ENCODE peak calls at places on chromosomes 6 and 20, in six cellular contexts. One of them, this sample, is unnamed.

GRCh38 chr20:17556842-17557674 is 12.8 kb upstream of the DSTN start:
- DNase-seq in brain microvascular endothelial cell: no peak
- DNase-seq in stimulated activated CD4-positive, alpha-beta T cell treated with anti-CD3 and anti-CD28 coated beads, Interleukin-4, amount 100 ng/mL, for 24 hours: no peak
- DNase-seq in activated CD4-positive, alpha-beta T cell treated with anti-CD3 and anti-CD28 coated beads, Interleukin-2, amount 50 U/mL, for 1 hour: no peak
- DNase-seq in mesendoderm: no peak
- DNase-seq in activated T-helper 1 cell treated with anti-CD3 and anti-CD28 coated beads, Interleukin-12 subunit alpha, Interleukin-12 subunit beta, Interleukin-2, Interleukin-4 antibody, amounts not matched to agents 30 ng/mL and 10 ng/mL and 1 ng/mL, durations not matched to agents 14 hours and 24 hours and 36 hours: no peak
- DNase-seq in this sample: no peak

GRCh38 chr6:150395388-150396009 is 26.7 kb downstream of the IYD start:
- DNase-seq in stimulated activated CD4-positive, alpha-beta T cell treated with anti-CD3 and anti-CD28 coated beads, Interleukin-4, amount 100 ng/mL, for 24 hours: peak
- DNase-seq in brain microvascular endothelial cell: peak
- DNase-seq in activated CD4-positive, alpha-beta T cell treated with anti-CD3 and anti-CD28 coated beads, Interleukin-2, amount 50 U/mL, for 1 hour: no peak
- DNase-seq in mesendoderm: peak
- DNase-seq in activated T-helper 1 cell treated with anti-CD3 and anti-CD28 coated beads, Interleukin-12 subunit alpha, Interleukin-12 subunit beta, Interleukin-2, Interleukin-4 antibody, amounts not matched to agents 30 ng/mL and 10 ng/mL and 1 ng/mL, durations not matched to agents 14 hours and 24 hours and 36 hours: peak
- DNase-seq in this sample: peak

GRCh38 chr20:21396045-21396893 is 1.1 kb downstream of the NKX2-4 start:
- DNase-seq in brain microvascular endothelial cell: no peak
- DNase-seq in activated T-helper 1 cell treated with anti-CD3 and anti-CD28 coated beads, Interleukin-12 subunit alpha, Interleukin-12 subunit beta, Interleukin-2, Interleukin-4 antibody, amounts not matched to agents 30 ng/mL and 10 ng/mL and 1 ng/mL, durations not matched to agents 14 hours and 24 hours and 36 hours: no peak
- DNase-seq in mesendoderm: peak
- DNase-seq in stimulated activated CD4-positive, alpha-beta T cell treated with anti-CD3 and anti-CD28 coated beads, Interleukin-4, amount 100 ng/mL, for 24 hours: no peak
- DNase-seq in activated CD4-positive, alpha-beta T cell treated with anti-CD3 and anti-CD28 coated beads, Interleukin-2, amount 50 U/mL, for 1 hour: no peak
- DNase-seq in this sample: no peak

GRCh38 chr6:63245908-63246307 is 34.6 kb downstream of the FKBP1C start:
- DNase-seq in stimulated activated CD4-positive, alpha-beta T cell treated with anti-CD3 and anti-CD28 coated beads, Interleukin-4, amount 100 ng/mL, for 24 hours: no peak
- DNase-seq in brain microvascular endothelial cell: no peak
- DNase-seq in activated T-helper 1 cell treated with anti-CD3 and anti-CD28 coated beads, Interleukin-12 subunit alpha, Interleukin-12 subunit beta, Interleukin-2, Interleukin-4 antibody, amounts not matched to agents 30 ng/mL and 10 ng/mL and 1 ng/mL, durations not matched to agents 14 hours and 24 hours and 36 hours: no peak
- DNase-seq in mesendoderm: no peak
- DNase-seq in activated CD4-positive, alpha-beta T cell treated with anti-CD3 and anti-CD28 coated beads, Interleukin-2, amount 50 U/mL, for 1 hour: no peak
- DNase-seq in this sample: no peak

GRCh38 chr6:150696156-150696555 is 96.5 kb downstream of the PLEKHG1 start:
- DNase-seq in brain microvascular endothelial cell: no peak
- DNase-seq in activated CD4-positive, alpha-beta T cell treated with anti-CD3 and anti-CD28 coated beads, Interleukin-2, amount 50 U/mL, for 1 hour: no peak
- DNase-seq in activated T-helper 1 cell treated with anti-CD3 and anti-CD28 coated beads, Interleukin-12 subunit alpha, Interleukin-12 subunit beta, Interleukin-2, Interleukin-4 antibody, amounts not matched to agents 30 ng/mL and 10 ng/mL and 1 ng/mL, durations not matched to agents 14 hours and 24 hours and 36 hours: no peak
- DNase-seq in mesendoderm: no peak
- DNase-seq in stimulated activated CD4-positive, alpha-beta T cell treated with anti-CD3 and anti-CD28 coated beads, Interleukin-4, amount 100 ng/mL, for 24 hours: no peak
- DNase-seq in this sample: no peak

GRCh38 chr6:123434186-123434585 is 202.6 kb downstream of the TRDN start:
- DNase-seq in activated T-helper 1 cell treated with anti-CD3 and anti-CD28 coated beads, Interleukin-12 subunit alpha, Interleukin-12 subunit beta, Interleukin-2, Interleukin-4 antibody, amounts not matched to agents 30 ng/mL and 10 ng/mL and 1 ng/mL, durations not matched to agents 14 hours and 24 hours and 36 hours: no peak
- DNase-seq in brain microvascular endothelial cell: no peak
- DNase-seq in mesendoderm: no peak
- DNase-seq in activated CD4-positive, alpha-beta T cell treated with anti-CD3 and anti-CD28 coated beads, Interleukin-2, amount 50 U/mL, for 1 hour: no peak
- DNase-seq in stimulated activated CD4-positive, alpha-beta T cell treated with anti-CD3 and anti-CD28 coated beads, Interleukin-4, amount 100 ng/mL, for 24 hours: no peak
- DNase-seq in this sample: no peak

GRCh38 chr6:100228437-100229424 is 234.7 kb upstream of the MCHR2 start:
- DNase-seq in activated T-helper 1 cell treated with anti-CD3 and anti-CD28 coated beads, Interleukin-12 subunit alpha, Interleukin-12 subunit beta, Interleukin-2, Interleukin-4 antibody, amounts not matched to agents 30 ng/mL and 10 ng/mL and 1 ng/mL, durations not matched to agents 14 hours and 24 hours and 36 hours: peak
- DNase-seq in mesendoderm: peak
- DNase-seq in activated CD4-positive, alpha-beta T cell treated with anti-CD3 and anti-CD28 coated beads, Interleukin-2, amount 50 U/mL, for 1 hour: peak
- DNase-seq in brain microvascular endothelial cell: peak
- DNase-seq in stimulated activated CD4-positive, alpha-beta T cell treated with anti-CD3 and anti-CD28 coated beads, Interleukin-4, amount 100 ng/mL, for 24 hours: peak
- DNase-seq in this sample: peak

GRCh38 chr20:8220716-8221115 is 88.7 kb downstream of the PLCB1 start:
- DNase-seq in mesendoderm: no peak
- DNase-seq in activated T-helper 1 cell treated with anti-CD3 and anti-CD28 coated beads, Interleukin-12 subunit alpha, Interleukin-12 subunit beta, Interleukin-2, Interleukin-4 antibody, amounts not matched to agents 30 ng/mL and 10 ng/mL and 1 ng/mL, durations not matched to agents 14 hours and 24 hours and 36 hours: no peak
- DNase-seq in stimulated activated CD4-positive, alpha-beta T cell treated with anti-CD3 and anti-CD28 coated beads, Interleukin-4, amount 100 ng/mL, for 24 hours: no peak
- DNase-seq in activated CD4-positive, alpha-beta T cell treated with anti-CD3 and anti-CD28 coated beads, Interleukin-2, amount 50 U/mL, for 1 hour: no peak
- DNase-seq in brain microvascular endothelial cell: no peak
- DNase-seq in this sample: no peak

GRCh38 chr6:88360203-88360797 is 194.2 kb upstream of the CNR1 start:
- DNase-seq in activated T-helper 1 cell treated with anti-CD3 and anti-CD28 coated beads, Interleukin-12 subunit alpha, Interleukin-12 subunit beta, Interleukin-2, Interleukin-4 antibody, amounts not matched to agents 30 ng/mL and 10 ng/mL and 1 ng/mL, durations not matched to agents 14 hours and 24 hours and 36 hours: no peak
- DNase-seq in mesendoderm: no peak
- DNase-seq in brain microvascular endothelial cell: peak
- DNase-seq in stimulated activated CD4-positive, alpha-beta T cell treated with anti-CD3 and anti-CD28 coated beads, Interleukin-4, amount 100 ng/mL, for 24 hours: no peak
- DNase-seq in activated CD4-positive, alpha-beta T cell treated with anti-CD3 and anti-CD28 coated beads, Interleukin-2, amount 50 U/mL, for 1 hour: no peak
- DNase-seq in this sample: no peak

GRCh38 chr20:35215066-35215956 is 11.2 kb upstream of the MMP24 start:
- DNase-seq in mesendoderm: no peak
- DNase-seq in brain microvascular endothelial cell: no peak
- DNase-seq in activated T-helper 1 cell treated with anti-CD3 and anti-CD28 coated beads, Interleukin-12 subunit alpha, Interleukin-12 subunit beta, Interleukin-2, Interleukin-4 antibody, amounts not matched to agents 30 ng/mL and 10 ng/mL and 1 ng/mL, durations not matched to agents 14 hours and 24 hours and 36 hours: no peak
- DNase-seq in activated CD4-positive, alpha-beta T cell treated with anti-CD3 and anti-CD28 coated beads, Interleukin-2, amount 50 U/mL, for 1 hour: no peak
- DNase-seq in stimulated activated CD4-positive, alpha-beta T cell treated with anti-CD3 and anti-CD28 coated beads, Interleukin-4, amount 100 ng/mL, for 24 hours: no peak
- DNase-seq in this sample: no peak

GRCh38 chr6:96301781-96302180 is 219.8 kb upstream of the UFL1 start:
- DNase-seq in activated T-helper 1 cell treated with anti-CD3 and anti-CD28 coated beads, Interleukin-12 subunit alpha, Interleukin-12 subunit beta, Interleukin-2, Interleukin-4 antibody, amounts not matched to agents 30 ng/mL and 10 ng/mL and 1 ng/mL, durations not matched to agents 14 hours and 24 hours and 36 hours: no peak
- DNase-seq in activated CD4-positive, alpha-beta T cell treated with anti-CD3 and anti-CD28 coated beads, Interleukin-2, amount 50 U/mL, for 1 hour: no peak
- DNase-seq in mesendoderm: peak
- DNase-seq in brain microvascular endothelial cell: no peak
- DNase-seq in stimulated activated CD4-positive, alpha-beta T cell treated with anti-CD3 and anti-CD28 coated beads, Interleukin-4, amount 100 ng/mL, for 24 hours: no peak
- DNase-seq in this sample: no peak

GRCh38 chr6:160139420-160139851 is 17.8 kb downstream of the SLC22A1 start:
- DNase-seq in activated CD4-positive, alpha-beta T cell treated with anti-CD3 and anti-CD28 coated beads, Interleukin-2, amount 50 U/mL, for 1 hour: no peak
- DNase-seq in activated T-helper 1 cell treated with anti-CD3 and anti-CD28 coated beads, Interleukin-12 subunit alpha, Interleukin-12 subunit beta, Interleukin-2, Interleukin-4 antibody, amounts not matched to agents 30 ng/mL and 10 ng/mL and 1 ng/mL, durations not matched to agents 14 hours and 24 hours and 36 hours: no peak
- DNase-seq in stimulated activated CD4-positive, alpha-beta T cell treated with anti-CD3 and anti-CD28 coated beads, Interleukin-4, amount 100 ng/mL, for 24 hours: no peak
- DNase-seq in mesendoderm: peak
- DNase-seq in brain microvascular endothelial cell: peak
- DNase-seq in this sample: no peak

GRCh38 chr6:164928366-164929154 is 380.8 kb downstream of the C6orf118 start:
- DNase-seq in stimulated activated CD4-positive, alpha-beta T cell treated with anti-CD3 and anti-CD28 coated beads, Interleukin-4, amount 100 ng/mL, for 24 hours: no peak
- DNase-seq in activated CD4-positive, alpha-beta T cell treated with anti-CD3 and anti-CD28 coated beads, Interleukin-2, amount 50 U/mL, for 1 hour: no peak
- DNase-seq in brain microvascular endothelial cell: no peak
- DNase-seq in mesendoderm: no peak
- DNase-seq in activated T-helper 1 cell treated with anti-CD3 and anti-CD28 coated beads, Interleukin-12 subunit alpha, Interleukin-12 subunit beta, Interleukin-2, Interleukin-4 antibody, amounts not matched to agents 30 ng/mL and 10 ng/mL and 1 ng/mL, durations not matched to agents 14 hours and 24 hours and 36 hours: no peak
- DNase-seq in this sample: no peak

GRCh38 chr6:27531772-27532459 is 59.0 kb upstream of the ZNF184 start:
- DNase-seq in stimulated activated CD4-positive, alpha-beta T cell treated with anti-CD3 and anti-CD28 coated beads, Interleukin-4, amount 100 ng/mL, for 24 hours: no peak
- DNase-seq in activated CD4-positive, alpha-beta T cell treated with anti-CD3 and anti-CD28 coated beads, Interleukin-2, amount 50 U/mL, for 1 hour: no peak
- DNase-seq in brain microvascular endothelial cell: no peak
- DNase-seq in mesendoderm: no peak
- DNase-seq in activated T-helper 1 cell treated with anti-CD3 and anti-CD28 coated beads, Interleukin-12 subunit alpha, Interleukin-12 subunit beta, Interleukin-2, Interleukin-4 antibody, amounts not matched to agents 30 ng/mL and 10 ng/mL and 1 ng/mL, durations not matched to agents 14 hours and 24 hours and 36 hours: no peak
- DNase-seq in this sample: no peak

GRCh38 chr6:39493174-39493573 is 170.7 kb upstream of the KCNK16 start:
- DNase-seq in activated CD4-positive, alpha-beta T cell treated with anti-CD3 and anti-CD28 coated beads, Interleukin-2, amount 50 U/mL, for 1 hour: no peak
- DNase-seq in brain microvascular endothelial cell: no peak
- DNase-seq in stimulated activated CD4-positive, alpha-beta T cell treated with anti-CD3 and anti-CD28 coated beads, Interleukin-4, amount 100 ng/mL, for 24 hours: no peak
- DNase-seq in activated T-helper 1 cell treated with anti-CD3 and anti-CD28 coated beads, Interleukin-12 subunit alpha, Interleukin-12 subunit beta, Interleukin-2, Interleukin-4 antibody, amounts not matched to agents 30 ng/mL and 10 ng/mL and 1 ng/mL, durations not matched to agents 14 hours and 24 hours and 36 hours: no peak
- DNase-seq in mesendoderm: peak
- DNase-seq in this sample: no peak

GRCh38 chr20:57713505-57713903 is 3.7 kb upstream of the PMEPA1 start:
- DNase-seq in brain microvascular endothelial cell: no peak
- DNase-seq in stimulated activated CD4-positive, alpha-beta T cell treated with anti-CD3 and anti-CD28 coated beads, Interleukin-4, amount 100 ng/mL, for 24 hours: no peak
- DNase-seq in activated T-helper 1 cell treated with anti-CD3 and anti-CD28 coated beads, Interleukin-12 subunit alpha, Interleukin-12 subunit beta, Interleukin-2, Interleukin-4 antibody, amounts not matched to agents 30 ng/mL and 10 ng/mL and 1 ng/mL, durations not matched to agents 14 hours and 24 hours and 36 hours: no peak
- DNase-seq in mesendoderm: no peak
- DNase-seq in activated CD4-positive, alpha-beta T cell treated with anti-CD3 and anti-CD28 coated beads, Interleukin-2, amount 50 U/mL, for 1 hour: no peak
- DNase-seq in this sample: no peak

GRCh38 chr6:168951224-168951616 is 302.4 kb downstream of the THBS2 start:
- DNase-seq in activated CD4-positive, alpha-beta T cell treated with anti-CD3 and anti-CD28 coated beads, Interleukin-2, amount 50 U/mL, for 1 hour: no peak
- DNase-seq in stimulated activated CD4-positive, alpha-beta T cell treated with anti-CD3 and anti-CD28 coated beads, Interleukin-4, amount 100 ng/mL, for 24 hours: no peak
- DNase-seq in activated T-helper 1 cell treated with anti-CD3 and anti-CD28 coated beads, Interleukin-12 subunit alpha, Interleukin-12 subunit beta, Interleukin-2, Interleukin-4 antibody, amounts not matched to agents 30 ng/mL and 10 ng/mL and 1 ng/mL, durations not matched to agents 14 hours and 24 hours and 36 hours: no peak
- DNase-seq in brain microvascular endothelial cell: no peak
- DNase-seq in mesendoderm: no peak
- DNase-seq in this sample: no peak

GRCh38 chr6:75151013-75151412 is 54.8 kb downstream of the COL12A1 start:
- DNase-seq in mesendoderm: no peak
- DNase-seq in brain microvascular endothelial cell: no peak
- DNase-seq in activated CD4-positive, alpha-beta T cell treated with anti-CD3 and anti-CD28 coated beads, Interleukin-2, amount 50 U/mL, for 1 hour: no peak
- DNase-seq in activated T-helper 1 cell treated with anti-CD3 and anti-CD28 coated beads, Interleukin-12 subunit alpha, Interleukin-12 subunit beta, Interleukin-2, Interleukin-4 antibody, amounts not matched to agents 30 ng/mL and 10 ng/mL and 1 ng/mL, durations not matched to agents 14 hours and 24 hours and 36 hours: no peak
- DNase-seq in stimulated activated CD4-positive, alpha-beta T cell treated with anti-CD3 and anti-CD28 coated beads, Interleukin-4, amount 100 ng/mL, for 24 hours: no peak
- DNase-seq in this sample: no peak

GRCh38 chr6:101326411-101326810 is 67.1 kb upstream of the GRIK2 start:
- DNase-seq in activated CD4-positive, alpha-beta T cell treated with anti-CD3 and anti-CD28 coated beads, Interleukin-2, amount 50 U/mL, for 1 hour: no peak
- DNase-seq in mesendoderm: no peak
- DNase-seq in activated T-helper 1 cell treated with anti-CD3 and anti-CD28 coated beads, Interleukin-12 subunit alpha, Interleukin-12 subunit beta, Interleukin-2, Interleukin-4 antibody, amounts not matched to agents 30 ng/mL and 10 ng/mL and 1 ng/mL, durations not matched to agents 14 hours and 24 hours and 36 hours: no peak
- DNase-seq in stimulated activated CD4-positive, alpha-beta T cell treated with anti-CD3 and anti-CD28 coated beads, Interleukin-4, amount 100 ng/mL, for 24 hours: no peak
- DNase-seq in brain microvascular endothelial cell: no peak
- DNase-seq in this sample: no peak

GRCh38 chr6:16837217-16837972 is 76.1 kb upstream of the ATXN1 start:
- DNase-seq in brain microvascular endothelial cell: no peak
- DNase-seq in stimulated activated CD4-positive, alpha-beta T cell treated with anti-CD3 and anti-CD28 coated beads, Interleukin-4, amount 100 ng/mL, for 24 hours: no peak
- DNase-seq in activated T-helper 1 cell treated with anti-CD3 and anti-CD28 coated beads, Interleukin-12 subunit alpha, Interleukin-12 subunit beta, Interleukin-2, Interleukin-4 antibody, amounts not matched to agents 30 ng/mL and 10 ng/mL and 1 ng/mL, durations not matched to agents 14 hours and 24 hours and 36 hours: no peak
- DNase-seq in mesendoderm: no peak
- DNase-seq in activated CD4-positive, alpha-beta T cell treated with anti-CD3 and anti-CD28 coated beads, Interleukin-2, amount 50 U/mL, for 1 hour: no peak
- DNase-seq in this sample: peak

GRCh38 chr20:63351811-63352591 is 9.1 kb downstream of the CHRNA4 start:
- DNase-seq in brain microvascular endothelial cell: no peak
- DNase-seq in stimulated activated CD4-positive, alpha-beta T cell treated with anti-CD3 and anti-CD28 coated beads, Interleukin-4, amount 100 ng/mL, for 24 hours: no peak
- DNase-seq in mesendoderm: peak
- DNase-seq in activated T-helper 1 cell treated with anti-CD3 and anti-CD28 coated beads, Interleukin-12 subunit alpha, Interleukin-12 subunit beta, Interleukin-2, Interleukin-4 antibody, amounts not matched to agents 30 ng/mL and 10 ng/mL and 1 ng/mL, durations not matched to agents 14 hours and 24 hours and 36 hours: no peak
- DNase-seq in activated CD4-positive, alpha-beta T cell treated with anti-CD3 and anti-CD28 coated beads, Interleukin-2, amount 50 U/mL, for 1 hour: no peak
- DNase-seq in this sample: no peak

GRCh38 chr6:34246563-34247391 is 2.0 kb downstream of the SMIM29 start:
- DNase-seq in brain microvascular endothelial cell: peak
- DNase-seq in activated T-helper 1 cell treated with anti-CD3 and anti-CD28 coated beads, Interleukin-12 subunit alpha, Interleukin-12 subunit beta, Interleukin-2, Interleukin-4 antibody, amounts not matched to agents 30 ng/mL and 10 ng/mL and 1 ng/mL, durations not matched to agents 14 hours and 24 hours and 36 hours: peak
- DNase-seq in stimulated activated CD4-positive, alpha-beta T cell treated with anti-CD3 and anti-CD28 coated beads, Interleukin-4, amount 100 ng/mL, for 24 hours: peak
- DNase-seq in mesendoderm: peak
- DNase-seq in activated CD4-positive, alpha-beta T cell treated with anti-CD3 and anti-CD28 coated beads, Interleukin-2, amount 50 U/mL, for 1 hour: peak
- DNase-seq in this sample: no peak

GRCh38 chr20:53186630-53187029 is 214.5 kb downstream of the TSHZ2 start:
- DNase-seq in activated CD4-positive, alpha-beta T cell treated with anti-CD3 and anti-CD28 coated beads, Interleukin-2, amount 50 U/mL, for 1 hour: no peak
- DNase-seq in brain microvascular endothelial cell: no peak
- DNase-seq in mesendoderm: no peak
- DNase-seq in activated T-helper 1 cell treated with anti-CD3 and anti-CD28 coated beads, Interleukin-12 subunit alpha, Interleukin-12 subunit beta, Interleukin-2, Interleukin-4 antibody, amounts not matched to agents 30 ng/mL and 10 ng/mL and 1 ng/mL, durations not matched to agents 14 hours and 24 hours and 36 hours: no peak
- DNase-seq in stimulated activated CD4-positive, alpha-beta T cell treated with anti-CD3 and anti-CD28 coated beads, Interleukin-4, amount 100 ng/mL, for 24 hours: no peak
- DNase-seq in this sample: no peak

GRCh38 chr20:63102720-63103375 is 96.1 kb upstream of the BHLHE23 start:
- DNase-seq in activated T-helper 1 cell treated with anti-CD3 and anti-CD28 coated beads, Interleukin-12 subunit alpha, Interleukin-12 subunit beta, Interleukin-2, Interleukin-4 antibody, amounts not matched to agents 30 ng/mL and 10 ng/mL and 1 ng/mL, durations not matched to agents 14 hours and 24 hours and 36 hours: peak
- DNase-seq in brain microvascular endothelial cell: no peak
- DNase-seq in stimulated activated CD4-positive, alpha-beta T cell treated with anti-CD3 and anti-CD28 coated beads, Interleukin-4, amount 100 ng/mL, for 24 hours: peak
- DNase-seq in activated CD4-positive, alpha-beta T cell treated with anti-CD3 and anti-CD28 coated beads, Interleukin-2, amount 50 U/mL, for 1 hour: peak
- DNase-seq in mesendoderm: peak
- DNase-seq in this sample: peak

GRCh38 chr6:165556116-165556843 is 106.8 kb downstream of the PDE10A start:
- DNase-seq in activated CD4-positive, alpha-beta T cell treated with anti-CD3 and anti-CD28 coated beads, Interleukin-2, amount 50 U/mL, for 1 hour: no peak
- DNase-seq in activated T-helper 1 cell treated with anti-CD3 and anti-CD28 coated beads, Interleukin-12 subunit alpha, Interleukin-12 subunit beta, Interleukin-2, Interleukin-4 antibody, amounts not matched to agents 30 ng/mL and 10 ng/mL and 1 ng/mL, durations not matched to agents 14 hours and 24 hours and 36 hours: no peak
- DNase-seq in brain microvascular endothelial cell: peak
- DNase-seq in mesendoderm: no peak
- DNase-seq in stimulated activated CD4-positive, alpha-beta T cell treated with anti-CD3 and anti-CD28 coated beads, Interleukin-4, amount 100 ng/mL, for 24 hours: no peak
- DNase-seq in this sample: no peak

GRCh38 chr6:80605165-80605989 is 498.9 kb downstream of the BCKDHB start:
- DNase-seq in activated CD4-positive, alpha-beta T cell treated with anti-CD3 and anti-CD28 coated beads, Interleukin-2, amount 50 U/mL, for 1 hour: no peak
- DNase-seq in brain microvascular endothelial cell: peak
- DNase-seq in stimulated activated CD4-positive, alpha-beta T cell treated with anti-CD3 and anti-CD28 coated beads, Interleukin-4, amount 100 ng/mL, for 24 hours: no peak
- DNase-seq in mesendoderm: peak
- DNase-seq in activated T-helper 1 cell treated with anti-CD3 and anti-CD28 coated beads, Interleukin-12 subunit alpha, Interleukin-12 subunit beta, Interleukin-2, Interleukin-4 antibody, amounts not matched to agents 30 ng/mL and 10 ng/mL and 1 ng/mL, durations not matched to agents 14 hours and 24 hours and 36 hours: no peak
- DNase-seq in this sample: peak

GRCh38 chr6:152189736-152190135 is 382.3 kb downstream of the ESR1 start:
- DNase-seq in activated T-helper 1 cell treated with anti-CD3 and anti-CD28 coated beads, Interleukin-12 subunit alpha, Interleukin-12 subunit beta, Interleukin-2, Interleukin-4 antibody, amounts not matched to agents 30 ng/mL and 10 ng/mL and 1 ng/mL, durations not matched to agents 14 hours and 24 hours and 36 hours: no peak
- DNase-seq in activated CD4-positive, alpha-beta T cell treated with anti-CD3 and anti-CD28 coated beads, Interleukin-2, amount 50 U/mL, for 1 hour: no peak
- DNase-seq in brain microvascular endothelial cell: no peak
- DNase-seq in mesendoderm: no peak
- DNase-seq in stimulated activated CD4-positive, alpha-beta T cell treated with anti-CD3 and anti-CD28 coated beads, Interleukin-4, amount 100 ng/mL, for 24 hours: no peak
- DNase-seq in this sample: no peak

GRCh38 chr6:97361286-97361685 is 78.3 kb upstream of the MMS22L start:
- DNase-seq in activated T-helper 1 cell treated with anti-CD3 and anti-CD28 coated beads, Interleukin-12 subunit alpha, Interleukin-12 subunit beta, Interleukin-2, Interleukin-4 antibody, amounts not matched to agents 30 ng/mL and 10 ng/mL and 1 ng/mL, durations not matched to agents 14 hours and 24 hours and 36 hours: no peak
- DNase-seq in mesendoderm: no peak
- DNase-seq in activated CD4-positive, alpha-beta T cell treated with anti-CD3 and anti-CD28 coated beads, Interleukin-2, amount 50 U/mL, for 1 hour: no peak
- DNase-seq in brain microvascular endothelial cell: peak
- DNase-seq in stimulated activated CD4-positive, alpha-beta T cell treated with anti-CD3 and anti-CD28 coated beads, Interleukin-4, amount 100 ng/mL, for 24 hours: no peak
- DNase-seq in this sample: no peak

GRCh38 chr6:41698350-41698781 is 37.0 kb downstream of the TFEB start:
- DNase-seq in activated T-helper 1 cell treated with anti-CD3 and anti-CD28 coated beads, Interleukin-12 subunit alpha, Interleukin-12 subunit beta, Interleukin-2, Interleukin-4 antibody, amounts not matched to agents 30 ng/mL and 10 ng/mL and 1 ng/mL, durations not matched to agents 14 hours and 24 hours and 36 hours: no peak
- DNase-seq in brain microvascular endothelial cell: peak
- DNase-seq in mesendoderm: no peak
- DNase-seq in activated CD4-positive, alpha-beta T cell treated with anti-CD3 and anti-CD28 coated beads, Interleukin-2, amount 50 U/mL, for 1 hour: no peak
- DNase-seq in stimulated activated CD4-positive, alpha-beta T cell treated with anti-CD3 and anti-CD28 coated beads, Interleukin-4, amount 100 ng/mL, for 24 hours: no peak
- DNase-seq in this sample: no peak

GRCh38 chr6:72446427-72446826 is 175.4 kb upstream of the KCNQ5 start:
- DNase-seq in mesendoderm: peak
- DNase-seq in activated CD4-positive, alpha-beta T cell treated with anti-CD3 and anti-CD28 coated beads, Interleukin-2, amount 50 U/mL, for 1 hour: no peak
- DNase-seq in activated T-helper 1 cell treated with anti-CD3 and anti-CD28 coated beads, Interleukin-12 subunit alpha, Interleukin-12 subunit beta, Interleukin-2, Interleukin-4 antibody, amounts not matched to agents 30 ng/mL and 10 ng/mL and 1 ng/mL, durations not matched to agents 14 hours and 24 hours and 36 hours: no peak
- DNase-seq in brain microvascular endothelial cell: peak
- DNase-seq in stimulated activated CD4-positive, alpha-beta T cell treated with anti-CD3 and anti-CD28 coated beads, Interleukin-4, amount 100 ng/mL, for 24 hours: no peak
- DNase-seq in this sample: no peak

GRCh38 chr6:151022492-151022891 is 157.0 kb downstream of the MTHFD1L start:
- DNase-seq in activated T-helper 1 cell treated with anti-CD3 and anti-CD28 coated beads, Interleukin-12 subunit alpha, Interleukin-12 subunit beta, Interleukin-2, Interleukin-4 antibody, amounts not matched to agents 30 ng/mL and 10 ng/mL and 1 ng/mL, durations not matched to agents 14 hours and 24 hours and 36 hours: no peak
- DNase-seq in brain microvascular endothelial cell: no peak
- DNase-seq in mesendoderm: peak
- DNase-seq in stimulated activated CD4-positive, alpha-beta T cell treated with anti-CD3 and anti-CD28 coated beads, Interleukin-4, amount 100 ng/mL, for 24 hours: no peak
- DNase-seq in activated CD4-positive, alpha-beta T cell treated with anti-CD3 and anti-CD28 coated beads, Interleukin-2, amount 50 U/mL, for 1 hour: no peak
- DNase-seq in this sample: no peak

GRCh38 chr6:52155791-52156576 is 30.2 kb upstream of the IL17A start:
- DNase-seq in activated T-helper 1 cell treated with anti-CD3 and anti-CD28 coated beads, Interleukin-12 subunit alpha, Interleukin-12 subunit beta, Interleukin-2, Interleukin-4 antibody, amounts not matched to agents 30 ng/mL and 10 ng/mL and 1 ng/mL, durations not matched to agents 14 hours and 24 hours and 36 hours: no peak
- DNase-seq in activated CD4-positive, alpha-beta T cell treated with anti-CD3 and anti-CD28 coated beads, Interleukin-2, amount 50 U/mL, for 1 hour: no peak
- DNase-seq in stimulated activated CD4-positive, alpha-beta T cell treated with anti-CD3 and anti-CD28 coated beads, Interleukin-4, amount 100 ng/mL, for 24 hours: no peak
- DNase-seq in brain microvascular endothelial cell: no peak
- DNase-seq in mesendoderm: peak
- DNase-seq in this sample: peak

This sample was measured in immature natural killer cell.